ENCODE peak calls at places on chromosome 2, in seven cellular contexts. Q, A, I, O, V, N and F are unnamed samples.

GRCh38 chr2:240622631-240623235 is 2.5 kb upstream of the GPR35 start:
- DNase-seq in Q (no peak), A (no peak), I (no peak), O (peak; percentile 64), V (no peak), N (no peak), F (no peak)

GRCh38 chr2:206805922-206806607 is 40.7 kb downstream of the FASTKD2 start:
- DNase-seq in Q (peak; percentile 61), A (no peak), I (no peak), O (no peak), V (no peak), N (peak; percentile 50), F (no peak)

GRCh38 chr2:192126912-192127311 is 67.8 kb downstream of the TMEFF2 start:
- DNase-seq in Q (no peak), A (no peak), I (no peak), O (no peak), V (no peak), N (no peak), F (no peak)

GRCh38 chr2:58156780-58157179 is 84.3 kb downstream of the FANCL start:
- DNase-seq in Q (peak; percentile 53), A (no peak), I (no peak), O (no peak), V (no peak), N (peak; percentile 50), F (no peak)

GRCh38 chr2:208359632-208359986 is 47.0 kb upstream of the PTH2R start:
- DNase-seq in Q (no peak), A (no peak), I (no peak), O (peak; percentile 61), V (no peak), N (no peak), F (no peak)

GRCh38 chr2:149019768-149020167 is 18.7 kb upstream of the LYPD6B start:
- DNase-seq in Q (no peak), A (peak; percentile 57), I (peak; percentile 54), O (no peak), V (no peak), N (no peak), F (peak; percentile 82)

GRCh38 chr2:240197439-240198139 is 57.1 kb upstream of the OTOS start:
- DNase-seq in Q (no peak), A (no peak), I (no peak), O (peak; percentile 31), V (no peak), N (no peak), F (no peak)

GRCh38 chr2:105796791-105797190 is 52.1 kb downstream of the NCK2 start:
- DNase-seq in Q (peak; percentile 42), A (no peak), I (no peak), O (no peak), V (no peak), N (no peak), F (no peak)

GRCh38 chr2:156437272-156437671 is 1.1 kb downstream of the GPD2 start:
- DNase-seq in Q (peak; percentile 71), A (no peak), I (no peak), O (no peak), V (no peak), N (peak; percentile 39), F (peak; percentile 36)

GRCh38 chr2:136051725-136052048 is 66.3 kb upstream of the DARS1 start:
- DNase-seq in Q (no peak), A (no peak), I (no peak), O (no peak), V (no peak), N (no peak), F (peak; percentile 42)

GRCh38 chr2:165746501-165746900 is 47.5 kb downstream of the GALNT3 start:
- DNase-seq in Q (no peak), A (no peak), I (no peak), O (no peak), V (no peak), N (no peak), F (no peak)

GRCh38 chr2:163681765-163682164 is 54.0 kb downstream of the FIGN start:
- DNase-seq in Q (peak; percentile 81), A (no peak), I (no peak), O (no peak), V (no peak), N (peak; percentile 93), F (no peak)

GRCh38 chr2:166197446-166197845 is 69.6 kb upstream of the SCN1A start:
- DNase-seq in Q (peak; percentile 27), A (no peak), I (no peak), O (no peak), V (no peak), N (peak; percentile 42), F (no peak)

GRCh38 chr2:13578547-13578946 is 861.8 kb downstream of the TRIB2 start:
- DNase-seq in Q (no peak), A (no peak), I (no peak), O (no peak), V (no peak), N (no peak), F (no peak)

GRCh38 chr2:170712653-170713279 is 2.4 kb upstream of the SP5 start:
- DNase-seq in Q (no peak), A (no peak), I (no peak), O (no peak), V (no peak), N (no peak), F (no peak)

GRCh38 chr2:3282056-3282998 is 95.3 kb downstream of the EIPR1 start:
- DNase-seq in Q (peak; percentile 37), A (no peak), I (no peak), O (no peak), V (no peak), N (no peak), F (no peak)

GRCh38 chr2:84435331-84436081 is 23.6 kb downstream of the SUCLG1 start:
- DNase-seq in Q (peak; percentile 48), A (no peak), I (no peak), O (no peak), V (no peak), N (peak; percentile 56), F (no peak)

GRCh38 chr2:8459474-8459873 is 222.4 kb upstream of the ID2 start:
- DNase-seq in Q (no peak), A (no peak), I (no peak), O (no peak), V (no peak), N (no peak), F (no peak)

GRCh38 chr2:8458461-8459459 is 223.1 kb upstream of the ID2 start:
- DNase-seq in Q (no peak), A (no peak), I (no peak), O (no peak), V (no peak), N (no peak), F (no peak)

GRCh38 chr2:8456149-8457091 is 225.4 kb upstream of the ID2 start:
- DNase-seq in Q (no peak), A (no peak), I (no peak), O (no peak), V (no peak), N (no peak), F (peak; percentile 57)

GRCh38 chr2:8457092-8457481 is 224.8 kb upstream of the ID2 start:
- DNase-seq in Q (no peak), A (no peak), I (no peak), O (peak; percentile 72), V (no peak), N (no peak), F (no peak)

DNA sequence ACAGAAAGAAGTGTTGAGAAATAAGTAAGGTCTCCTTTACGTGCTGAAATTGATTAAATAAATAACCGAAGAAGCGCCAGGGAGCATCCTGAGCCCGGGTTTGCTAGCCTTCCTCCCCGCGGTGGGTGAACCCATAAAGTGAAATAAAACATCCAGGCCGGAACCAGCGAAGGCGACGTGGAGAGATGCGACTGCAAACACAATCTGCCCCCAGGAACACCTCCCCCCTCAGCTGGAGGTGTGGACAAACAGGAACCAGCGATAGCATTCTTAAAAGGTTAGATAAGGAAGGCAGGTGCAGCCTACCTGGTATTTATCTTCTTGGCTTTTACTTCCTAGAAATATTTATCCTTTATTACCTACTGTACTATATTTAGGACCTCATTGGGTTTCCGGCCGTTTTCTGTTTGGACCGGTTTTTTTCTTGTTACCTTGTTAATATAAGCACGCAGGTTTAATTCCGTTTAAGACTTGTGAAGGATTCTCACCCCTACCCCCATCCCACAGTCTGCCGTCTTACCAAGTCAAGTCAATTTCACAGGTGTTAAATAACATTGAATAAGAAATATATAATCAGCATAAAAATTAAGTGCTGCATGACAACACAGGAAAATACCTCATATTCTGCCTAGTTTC is 224.1 kb upstream of the ID2 start:
- DNase-seq in Q (no peak), A (no peak), I (no peak), O (no peak), V (no peak), N (no peak), F (no peak)
- H3K4me3 ChIP-seq in Q (no peak overlapping the region), A (no peak overlapping the region), I (no peak overlapping the region), O (peak overlapping the region; percentile 32), V (no peak overlapping the region), N (no peak overlapping the region), F (no peak overlapping the region)

DNA sequence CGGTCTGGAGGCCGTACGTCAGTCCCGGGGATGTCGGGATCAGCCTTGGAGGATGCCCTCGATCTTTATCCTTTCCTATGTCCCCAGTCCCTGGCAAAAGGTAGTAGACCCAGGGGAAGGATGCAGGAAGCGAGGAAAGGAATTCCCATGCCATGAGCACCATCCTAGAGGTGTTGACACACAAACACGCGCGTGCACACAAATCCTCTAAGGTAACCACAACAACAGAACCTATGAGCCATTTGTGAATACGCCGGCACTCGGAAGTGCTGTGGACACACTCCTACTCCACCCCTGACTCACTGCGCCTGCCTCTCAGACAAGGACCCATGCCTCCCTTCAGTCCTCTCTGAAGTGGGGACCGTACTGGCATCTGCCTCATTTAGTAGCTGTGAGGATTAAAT is 11.3 kb upstream of the MLPH start:
- DNase-seq in Q (peak; percentile 79), A (peak; percentile 78), I (no peak), O (peak; percentile 82), V (no peak), N (peak; percentile 36), F (no peak)
- TF ChIP-seq CTCF in Q (no peak), A (no peak), I (no peak), O (no peak), V (peak; percentile 10), N (no peak), F (no peak)

DNA sequence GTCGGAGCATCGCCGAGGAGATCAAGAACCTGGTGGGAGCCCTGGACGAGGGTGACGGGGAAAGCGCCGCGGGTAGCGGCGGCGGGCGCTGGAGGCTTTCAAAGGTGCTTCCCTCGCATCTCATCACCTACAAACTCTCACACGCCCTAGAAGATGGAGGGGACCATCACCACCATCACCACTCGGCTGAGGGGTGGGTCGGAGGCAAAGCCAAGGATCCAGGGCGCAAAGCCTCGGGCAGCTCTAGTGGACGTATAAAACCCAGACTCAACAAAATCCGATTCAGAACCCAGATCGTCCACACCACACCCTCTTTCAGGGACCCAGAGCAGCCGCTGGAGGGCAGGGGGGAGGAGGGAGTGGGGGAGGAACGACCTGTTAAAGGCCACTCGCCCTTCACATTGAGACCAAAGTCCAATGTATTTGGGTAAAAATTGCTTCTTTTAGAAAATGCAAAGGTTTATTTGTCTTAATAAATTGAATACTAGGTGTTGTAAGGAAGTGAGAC is 1.5 kb downstream of the SOWAHC start:
- DNase-seq in Q (no peak), A (no peak), I (no peak), O (no peak), V (no peak), N (no peak), F (no peak)
- H3K4me3 ChIP-seq in Q (peak overlapping the region; percentile 53), A (peak overlapping the region; percentile 76), I (no peak overlapping the region), O (peak overlapping the region; percentile 62), V (peak overlapping the region; percentile 78), N (peak overlapping the region; percentile 70), F (peak overlapping the region; percentile 50)

DNA sequence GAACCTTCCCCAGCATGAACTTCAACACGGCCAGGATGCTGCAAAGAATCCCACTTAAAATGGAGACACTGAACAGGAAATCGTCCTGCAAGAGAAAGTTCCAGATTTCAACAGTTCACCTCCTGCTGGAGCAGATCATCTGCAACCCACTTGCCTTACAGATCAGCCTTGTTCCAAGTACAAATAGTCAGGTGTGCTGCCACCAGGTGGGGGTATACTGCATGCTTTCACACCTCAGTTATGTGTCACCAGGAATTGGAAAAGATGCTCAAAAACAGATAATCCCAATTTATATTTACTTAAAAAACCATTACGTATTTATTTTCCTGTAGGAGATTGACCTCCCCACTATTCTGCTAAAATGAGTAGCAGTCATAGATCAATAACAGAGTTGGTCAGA is 212.3 kb downstream of the MGAT5 start:
- DNase-seq in Q (peak; percentile 17), A (no peak), I (peak; percentile 11), O (no peak), V (no peak), N (peak; percentile 11), F (peak; percentile 57)
- TF ChIP-seq CTCF in Q (no peak), A (no peak), I (peak; percentile 57), O (peak; percentile 18), V (no peak), N (peak; percentile 16), F (peak; percentile 38)